ENCODE peak calls at places on chromosomes 4 and X, in ten cellular contexts. L, J, Y, T, A, W, N, Z, V and O are unnamed samples.

GRCh38 chr4:1879491-1879890 is 8.3 kb downstream of the NSD2 start:
- DNase-seq in Z (no peak), J (no peak), A (no peak), N (no peak), T (no peak), V (no peak), Y (no peak), W (no peak), L (no peak), O (no peak)

GRCh38 chr4:4225915-4226605 is 669 bp downstream of the OTOP1 start:
- DNase-seq in L (no peak), T (no peak), V (peak; percentile 80), N (no peak), Y (no peak), W (no peak), J (no peak), Z (no peak), A (no peak), O (no peak)

GRCh38 chr4:7043521-7044414 is 596 bp downstream of the TADA2B start:
- DNase-seq in Y (peak; percentile 46), A (peak; percentile 33), W (peak; percentile 36), L (peak; percentile 74), J (no peak), V (peak; percentile 93), N (peak; percentile 53), Z (peak; percentile 39), T (peak; percentile 87), O (peak; percentile 32)

GRCh38 chrX:120270567-120270966 is 20.0 kb downstream of the ZBTB33 start:
- DNase-seq in J (no peak), N (no peak), A (no peak), W (no peak), L (no peak), T (no peak), Z (no peak), Y (no peak), V (no peak), O (no peak)

GRCh38 chr4:37441231-37442061 is 196.9 kb downstream of the NWD2 start:
- DNase-seq in Z (no peak), L (no peak), W (no peak), A (no peak), T (no peak), J (no peak), N (no peak), V (no peak), Y (no peak), O (no peak)

GRCh38 chrX:96447161-96447560 is 237.5 kb upstream of the DIAPH2 start:
- DNase-seq in N (no peak), Z (no peak), L (no peak), J (no peak), A (no peak), W (no peak), T (no peak), V (no peak), Y (no peak), O (no peak)

GRCh38 chr4:69408451-69408850 is 87.3 kb downstream of the UGT2B4 start:
- DNase-seq in N (no peak), Y (no peak), T (no peak), W (no peak), L (no peak), J (no peak), Z (no peak), A (no peak), V (no peak), O (no peak)

GRCh38 chr4:174554329-174554728 is 32.0 kb upstream of the HPGD start:
- DNase-seq in W (no peak), L (no peak), N (no peak), T (no peak), Z (no peak), Y (no peak), J (no peak), A (no peak), V (no peak), O (no peak)

GRCh38 chr4:27000122-27000521 is 139.5 kb downstream of the STIM2 start:
- DNase-seq in Z (no peak), A (no peak), W (no peak), L (no peak), V (no peak), J (no peak), Y (no peak), T (no peak), N (no peak), O (no peak)

GRCh38 chr4:44186096-44186849 is 262.3 kb downstream of the KCTD8 start:
- DNase-seq in L (no peak), Z (no peak), N (no peak), T (no peak), W (no peak), Y (no peak), J (no peak), V (peak; percentile 34), A (no peak), O (peak; percentile 0)

GRCh38 chrX:44872319-44872816 is 620 bp upstream of the KDM6A start:
- DNase-seq in L (peak; percentile 67), W (no peak), A (no peak), V (no peak), T (no peak), N (peak; percentile 61), Y (no peak), Z (peak; percentile 28), J (no peak), O (peak; percentile 33)

GRCh38 chr4:74044676-74045075 is 6.2 kb upstream of the CXCL3 start:
- DNase-seq in J (no peak), L (no peak), Y (no peak), V (no peak), Z (no peak), N (no peak), T (no peak), W (no peak), A (no peak), O (no peak)

GRCh38 chrX:17679820-17680219 is 57.5 kb upstream of the SCML1 start:
- DNase-seq in L (no peak), Y (no peak), T (no peak), Z (no peak), V (no peak), N (no peak), W (no peak), A (no peak), J (peak; percentile 31), O (no peak)

GRCh38 chr4:156672924-156673323 is 298.7 kb downstream of the PDGFC start:
- DNase-seq in T (no peak), Z (no peak), Y (no peak), W (no peak), J (no peak), N (no peak), A (no peak), L (no peak), V (no peak), O (peak; percentile 24)